ENCODE peak calls at places on chromosomes 7 and 10, in nine cellular contexts. V is testis, C is left lung, W is HFFc6, F is esophagus squamous epithelium, L is dorsolateral prefrontal cortex, O is endothelial cell, Y is fibroblast of mammary gland, I is psoas muscle. E is an unnamed sample.

GRCh38 chr10:43929122-43929521 is 280.4 kb upstream of the ZNF32 start:
- DNase-seq in O (no peak), F (no peak), L (no peak), I (no peak), V (no peak), W (no peak), C (no peak), Y (no peak), E (no peak)

GRCh38 chr10:103648951-103649532 is 155.5 kb downstream of the NEURL1 start:
- DNase-seq in W (peak; percentile 49), L (no peak), O (no peak), F (no peak), C (no peak), I (peak; percentile 94), Y (peak; percentile 85), V (peak; percentile 50), E (no peak)

GRCh38 chr10:44325157-44325556 is 59.7 kb downstream of the CXCL12 start:
- DNase-seq in I (no peak), W (no peak), V (no peak), O (no peak), C (no peak), L (no peak), Y (no peak), F (no peak), E (no peak)

GRCh38 chr7:122752583-122752982 is 49.9 kb upstream of the RNF148 start:
- DNase-seq in F (no peak), Y (no peak), L (no peak), I (no peak), C (no peak), W (no peak), O (no peak), V (no peak), E (no peak)

GRCh38 chr7:41984888-41985287 is 252.1 kb downstream of the GLI3 start:
- DNase-seq in F (no peak), L (no peak), C (no peak), W (peak; percentile 36), Y (peak; percentile 66), I (no peak), V (no peak), O (no peak), E (no peak)

GRCh38 chr7:36301914-36302771 is 87.5 kb upstream of the ANLN start:
- DNase-seq in F (no peak), W (no peak), V (no peak), L (peak; percentile 18), O (no peak), Y (peak; percentile 37), I (no peak), C (peak; percentile 2), E (peak; percentile 16)

GRCh38 chr10:593016-593415 is 96.5 kb downstream of the DIP2C start:
- DNase-seq in L (peak; percentile 22), I (no peak), C (no peak), Y (no peak), O (no peak), W (no peak), V (no peak), F (no peak), E (no peak)

GRCh38 chr10:86365346-86366032 is 1.1 kb downstream of the GRID1 start:
- DNase-seq in L (peak; percentile 50), F (no peak), I (peak; percentile 53), W (no peak), Y (no peak), V (no peak), O (no peak), C (no peak), E (peak; percentile 37)

GRCh38 chr7:91694221-91694856 is 186.2 kb downstream of the MTERF1 start:
- DNase-seq in I (no peak), L (no peak), C (no peak), O (no peak), F (no peak), Y (peak; percentile 28), W (no peak), V (no peak), E (no peak)

GRCh38 chr10:113441220-113441619 is 111.6 kb upstream of the HABP2 start:
- DNase-seq in I (no peak), C (no peak), W (peak; percentile 30), L (no peak), O (no peak), Y (no peak), F (no peak), V (no peak), E (no peak)

GRCh38 chr10:103193107-103193819 is at the start of gene NT5C2:
- DNase-seq in L (peak; percentile 55), Y (peak; percentile 66), V (peak; percentile 87), W (peak; percentile 60), F (no peak), C (peak; percentile 96), I (peak; percentile 92), O (peak; percentile 83), E (peak; percentile 76)

GRCh38 chr10:3747984-3748383 is 37.0 kb downstream of the KLF6 start:
- DNase-seq in C (no peak), F (no peak), W (no peak), Y (no peak), V (no peak), I (no peak), L (no peak), O (no peak), E (no peak)

GRCh38 chr10:124380256-124380995 is 38.3 kb downstream of the OAT start:
- DNase-seq in L (no peak), V (no peak), I (no peak), W (no peak), F (no peak), Y (no peak), O (no peak), C (no peak), E (no peak)

GRCh38 chr7:93442478-93443224 is 131.9 kb downstream of the CALCR start:
- DNase-seq in I (no peak), W (peak; percentile 37), L (no peak), F (no peak), V (peak; percentile 55), C (no peak), Y (peak; percentile 38), O (peak; percentile 61), E (no peak)

DNA sequence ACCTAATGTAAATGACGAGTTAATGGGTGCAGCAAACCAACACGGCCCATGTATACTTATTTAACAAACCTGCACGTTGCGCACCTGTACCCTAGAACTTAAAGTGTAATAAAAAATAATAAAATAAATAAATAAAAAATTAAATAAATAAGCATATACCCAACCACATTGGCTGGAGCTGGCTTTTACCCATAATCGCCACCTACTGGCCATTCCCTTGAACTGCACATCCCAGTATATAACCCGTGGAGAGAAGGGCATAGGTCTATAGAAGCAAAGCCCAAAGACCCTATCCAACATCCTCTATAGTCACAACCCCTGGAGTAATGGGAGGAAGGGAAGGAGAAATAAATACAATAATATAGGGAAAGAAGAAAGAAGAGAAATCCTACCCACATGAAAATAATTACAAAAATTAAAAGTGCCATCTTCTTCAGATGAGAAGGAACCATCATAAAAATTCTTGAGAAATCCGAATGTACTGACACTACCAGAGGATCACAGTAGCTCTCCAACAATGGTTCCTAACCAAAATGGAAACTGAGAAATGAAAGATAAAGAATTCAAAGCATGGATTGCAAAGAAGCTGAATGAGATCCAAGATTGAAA is 65.6 kb downstream of the TWIST1 start:
- DNase-seq in C (no peak), V (peak; percentile 72), Y (peak; percentile 58), O (peak; percentile 33), F (no peak), L (no peak), I (no peak), W (peak; percentile 22), E (no peak)
- TF ChIP-seq CTCF in C (peak; percentile 74), V (peak; percentile 42), Y (peak; percentile 82), O (peak; percentile 82), F (peak; percentile 72), L (peak; percentile 62), I (peak; percentile 66), W (peak; percentile 95), E (peak; percentile 92)

GRCh38 chr7:115217373-115217772 is 295.5 kb downstream of the MDFIC start:
- DNase-seq in O (no peak), V (no peak), I (no peak), L (no peak), F (no peak), Y (peak; percentile 16), C (no peak), W (no peak), E (no peak)
- TF ChIP-seq CTCF in O (peak; percentile 14), V (no peak), I (peak; percentile 30), L (peak; percentile 31), F (peak; percentile 21), Y (peak; percentile 37), C (no peak), W (peak; percentile 69), E (peak; percentile 40)

DNA sequence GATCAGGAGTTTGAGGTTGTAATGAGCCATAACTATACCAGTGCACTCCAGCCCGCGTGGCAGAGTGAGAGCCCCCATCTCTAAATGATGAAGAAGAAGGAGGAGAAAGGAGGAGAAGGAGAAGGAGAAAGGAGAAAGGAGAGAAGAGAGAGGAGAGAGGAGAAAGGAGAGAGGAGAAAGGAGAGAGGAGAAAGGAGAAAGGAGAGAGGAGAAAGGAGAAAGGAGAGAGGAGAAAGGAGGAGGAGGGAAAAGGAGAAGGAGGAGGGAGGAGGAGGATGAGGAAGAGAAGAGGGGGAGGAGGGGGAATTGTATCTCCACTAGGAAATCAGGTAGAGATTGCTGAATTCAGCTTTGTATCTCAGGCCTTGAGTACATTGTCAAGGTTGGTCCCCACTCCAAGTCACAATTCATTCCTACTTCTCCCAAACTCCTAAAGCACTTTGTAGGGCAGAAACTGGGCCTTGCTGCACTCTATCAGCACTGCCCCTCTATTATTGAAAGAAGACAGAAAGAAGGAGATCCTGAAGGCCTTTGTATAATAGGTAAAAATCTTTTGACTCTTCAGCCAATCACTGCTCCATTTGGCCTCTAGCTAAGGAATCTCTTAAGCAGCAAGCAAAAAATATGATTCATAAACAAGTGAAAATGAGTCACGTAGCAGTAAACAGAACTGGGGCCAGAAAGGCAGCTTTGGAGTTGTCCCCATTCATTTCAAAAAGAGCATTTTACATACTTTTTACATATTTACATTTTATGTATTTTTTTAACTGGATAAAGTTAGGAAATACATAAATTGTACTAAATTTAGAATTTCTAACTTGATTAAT is 178.0 kb downstream of the IMMP2L start:
- DNase-seq in W (peak; percentile 59), V (no peak), L (no peak), C (no peak), O (no peak), I (no peak), Y (peak; percentile 67), F (no peak), E (no peak)
- TF ChIP-seq CTCF in W (no peak), V (no peak), L (no peak), C (no peak), O (no peak), I (no peak), Y (no peak), F (no peak), E (no peak)

DNA sequence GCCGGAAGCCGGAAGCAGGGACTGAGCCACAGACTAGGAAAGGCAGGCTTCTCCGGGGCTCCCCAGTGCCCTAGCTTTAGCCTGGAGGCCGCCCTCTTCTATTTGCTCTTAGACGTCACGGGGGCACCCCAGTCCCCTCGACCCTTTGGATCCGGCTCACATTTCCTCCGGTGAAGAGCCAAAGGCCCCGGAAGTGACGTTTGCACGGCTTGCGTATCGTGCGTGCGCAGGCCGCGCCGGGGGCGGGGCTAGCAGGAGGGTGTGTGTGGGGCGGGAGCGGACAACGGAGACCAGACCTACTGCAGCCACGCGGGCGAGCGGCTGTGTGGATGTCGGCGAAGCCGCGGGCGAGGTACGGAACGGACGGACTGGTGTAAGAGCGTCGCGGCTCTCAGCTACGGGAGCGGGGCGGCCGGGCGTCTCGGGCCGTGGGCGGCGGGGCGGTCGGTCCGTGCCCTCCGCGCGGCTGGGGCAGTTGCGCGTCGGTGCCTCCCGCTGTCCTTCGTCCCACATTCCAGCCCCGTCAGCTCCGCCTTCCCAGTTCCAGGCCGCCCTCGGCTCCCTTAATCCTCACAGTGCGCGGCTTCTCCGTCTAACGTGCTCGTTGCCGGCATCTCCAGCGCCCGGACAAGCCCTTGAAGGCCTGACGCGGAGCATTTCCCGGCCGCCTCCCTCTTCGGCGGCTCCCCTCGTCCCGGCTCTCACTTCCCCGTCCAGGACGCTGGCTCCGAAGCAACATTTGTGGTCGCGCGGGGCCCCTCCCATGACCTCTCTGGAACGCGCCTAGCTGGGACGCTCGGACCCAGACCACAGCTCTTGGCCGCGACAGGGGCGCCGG is 25.8 kb downstream of the KCTD7 start:
- DNase-seq in V (peak; percentile 98), C (peak; percentile 99), F (peak; percentile 95), O (peak; percentile 96), W (peak; percentile 97), Y (peak; percentile 96), L (peak; percentile 98), I (peak; percentile 99), E (peak; percentile 99)
- TF ChIP-seq CTCF in V (no peak), C (peak; percentile 0), F (no peak), O (no peak), W (no peak), Y (no peak), L (peak; percentile 50), I (no peak), E (no peak)